ENCODE peak calls at places on chromosomes 12 and 14, in eight cellular contexts. G is omental fat pad, T is AG09309, Z is fibroblast of the aortic adventitia, H is progenitor cell of endocrine pancreas, W is GM13976, O is dorsolateral prefrontal cortex, N is fibroblast of lung. I is an unnamed sample.
A peak's percentile ranks its signal among the peaks of the same experiment; 100 is the strongest.

GRCh38 chr14:68075382-68076029 is 255.9 kb downstream of the RAD51B start:
- DNase-seq in G (no peak), T (no peak), Z (no peak), H (no peak), W (no peak), O (no peak), N (no peak), I (no peak)

GRCh38 chr12:68450947-68451260 is 118.7 kb upstream of the MDM1 start:
- DNase-seq in G (no peak), T (no peak), Z (no peak), H (no peak), W (no peak), O (no peak), N (no peak), I (no peak)

GRCh38 chr12:43105426-43105981 is 446.5 kb downstream of the ADAMTS20 start:
- DNase-seq in G (no peak), T (no peak), Z (no peak), H (no peak), W (no peak), O (no peak), N (no peak), I (no peak)

GRCh38 chr12:18468521-18469075 is 207.3 kb downstream of the PIK3C2G start:
- DNase-seq in G (no peak), T (peak; percentile 13), Z (peak; percentile 30), H (no peak), W (no peak), O (no peak), N (peak; percentile 28), I (peak; percentile 38)

GRCh38 chr14:57022608-57023007 is 212.3 kb upstream of the OTX2 start:
- DNase-seq in G (no peak), T (no peak), Z (no peak), H (no peak), W (no peak), O (no peak), N (no peak), I (no peak)

GRCh38 chr14:21343035-21343794 is 40.6 kb downstream of the SUPT16H start:
- DNase-seq in G (no peak), T (no peak), Z (no peak), H (no peak), W (no peak), O (no peak), N (no peak), I (no peak)

GRCh38 chr12:132866251-132866828 is 21.1 kb downstream of the CHFR start:
- DNase-seq in G (no peak), T (peak; percentile 23), Z (peak; percentile 57), H (no peak), W (no peak), O (no peak), N (peak; percentile 74), I (no peak)

GRCh38 chr14:22846811-22847307 is 10.5 kb downstream of the MMP14 start:
- DNase-seq in G (no peak), T (no peak), Z (no peak), H (no peak), W (peak; percentile 29), O (no peak), N (no peak), I (no peak)

GRCh38 chr14:94408546-94409095 is 20.2 kb upstream of the SERPINA1 start:
- DNase-seq in G (no peak), T (no peak), Z (no peak), H (no peak), W (no peak), O (no peak), N (no peak), I (no peak)

GRCh38 chr12:47802312-47802711 is 17.4 kb downstream of the HDAC7 start:
- DNase-seq in G (no peak), T (no peak), Z (no peak), H (no peak), W (no peak), O (no peak), N (no peak), I (no peak)

GRCh38 chr14:68576031-68576430 is 216.8 kb downstream of the ZFP36L1 start:
- DNase-seq in G (no peak), T (no peak), Z (no peak), H (no peak), W (no peak), O (no peak), N (no peak), I (no peak)

GRCh38 chr14:48967419-48967818 is 618.8 kb downstream of the RPS29 start:
- DNase-seq in G (no peak), T (no peak), Z (no peak), H (no peak), W (no peak), O (no peak), N (no peak), I (no peak)

GRCh38 chr12:18723752-18724151 is 14.1 kb downstream of the PLCZ1 start:
- DNase-seq in G (no peak), T (no peak), Z (peak; percentile 69), H (no peak), W (no peak), O (no peak), N (peak; percentile 74), I (peak; percentile 74)

GRCh38 chr14:105199093-105199492 is 18.0 kb upstream of the NUDT14 start:
- DNase-seq in G (no peak), T (no peak), Z (no peak), H (no peak), W (no peak), O (no peak), N (no peak), I (no peak)

GRCh38 chr14:70642313-70643235 is 858 bp downstream of the TTC9 start:
- DNase-seq in G (no peak), T (no peak), Z (no peak), H (peak; percentile 26), W (peak; percentile 73), O (peak; percentile 12), N (no peak), I (no peak)

GRCh38 chr12:122087431-122088180 is 9.1 kb downstream of the MLXIP start:
- DNase-seq in G (no peak), T (no peak), Z (no peak), H (no peak), W (no peak), O (no peak), N (no peak), I (no peak)

GRCh38 chr12:67909681-67910080 is 79.6 kb upstream of the IFNG-AS1 start:
- DNase-seq in G (no peak), T (no peak), Z (no peak), H (no peak), W (no peak), O (no peak), N (no peak), I (no peak)

GRCh38 chr12:57479376-57480115 is at the start of gene ARHGAP9:
- DNase-seq in G (no peak), T (no peak), Z (no peak), H (no peak), W (peak; percentile 76), O (no peak), N (no peak), I (no peak)

GRCh38 chr12:120940799-120941198 is 36.6 kb upstream of the SPPL3 start:
- DNase-seq in G (no peak), T (no peak), Z (peak; percentile 3), H (no peak), W (no peak), O (no peak), N (peak; percentile 9), I (peak; percentile 86)

GRCh38 chr12:72089678-72090077 is 151.0 kb downstream of the TPH2 start:
- DNase-seq in G (no peak), T (no peak), Z (no peak), H (no peak), W (no peak), O (no peak), N (no peak), I (no peak)

GRCh38 chr12:47190271-47190750 is 110.6 kb upstream of the AMIGO2 start:
- DNase-seq in G (no peak), T (peak; percentile 18), Z (peak; percentile 53), H (no peak), W (no peak), O (no peak), N (no peak), I (peak; percentile 57)

GRCh38 chr12:31498424-31498823 is 92.5 kb downstream of the DENND5B start:
- DNase-seq in G (no peak), T (no peak), Z (no peak), H (no peak), W (no peak), O (no peak), N (no peak), I (no peak)

GRCh38 chr12:124461851-124462623 is 105.4 kb downstream of the NCOR2 start:
- DNase-seq in G (no peak), T (no peak), Z (no peak), H (no peak), W (no peak), O (no peak), N (no peak), I (no peak)

GRCh38 chr12:97148941-97149559 is 242.0 kb downstream of the NEDD1 start:
- DNase-seq in G (peak; percentile 23), T (no peak), Z (peak; percentile 2), H (peak; percentile 44), W (peak; percentile 41), O (peak; percentile 43), N (peak; percentile 16), I (no peak)

GRCh38 chr14:92792885-92793284 is 1.2 kb upstream of the GOLGA5 start:
- DNase-seq in G (no peak), T (no peak), Z (no peak), H (no peak), W (no peak), O (no peak), N (no peak), I (no peak)
- TF ChIP-seq CTCF in G (no peak), T (no peak), Z (no peak), H (no peak), W (no peak), O (no peak), N (no peak), I (no peak)

GRCh38 chr12:1505576-1505975 is 88.8 kb downstream of the FBXL14 start:
- DNase-seq in G (no peak), T (no peak), Z (no peak), H (no peak), W (no peak), O (no peak), N (no peak), I (no peak)
- TF ChIP-seq CTCF in G (no peak), T (no peak), Z (no peak), H (no peak), W (no peak), O (no peak), N (no peak), I (no peak)

GRCh38 chr14:31876741-31877140 is 200.4 kb upstream of the ARHGAP5 start:
- DNase-seq in G (no peak), T (no peak), Z (no peak), H (no peak), W (no peak), O (no peak), N (no peak), I (no peak)
- TF ChIP-seq CTCF in G (no peak), T (no peak), Z (no peak), H (no peak), W (no peak), O (no peak), N (no peak), I (no peak)

GRCh38 chr12:12398026-12398859 is 41.4 kb downstream of the BORCS5 start:
- DNase-seq in G (peak; percentile 35), T (peak; percentile 89), Z (peak; percentile 95), H (no peak), W (no peak), O (no peak), N (peak; percentile 98), I (peak; percentile 88)
- TF ChIP-seq CTCF in G (no peak), T (peak; percentile 28), Z (no peak), H (no peak), W (no peak), O (no peak), N (no peak), I (no peak)

I was measured in kidney epithelial cell.